ENCODE peak calls at places on chromosomes 7 and 10, in seven cellular contexts. L is GM12878, N is adrenal gland, P is suprapubic skin, K is heart left ventricle, C is tibial nerve, V is GM12891. A is an unnamed sample.

GRCh38 chr10:21978191-21978862 is 25.2 kb downstream of the DNAJC1 start:
- DNase-seq in L (no peak), N (no peak), P (no peak), K (no peak), C (no peak), V (no peak), A (no peak)

GRCh38 chr7:142308326-142308725 is 50.5 kb upstream of the PRSS58 start:
- DNase-seq in L (no peak), N (no peak), P (no peak), K (no peak), C (no peak), V (no peak), A (no peak)

GRCh38 chr10:100579261-100579660 is 43.5 kb downstream of the HIF1AN start:
- DNase-seq in L (no peak), N (no peak), P (no peak), K (no peak), C (no peak), V (no peak), A (no peak)

GRCh38 chr10:71982269-71983178 is 18.3 kb downstream of the CHST3 start:
- DNase-seq in L (no peak), N (no peak), P (no peak), K (no peak), C (no peak), V (no peak), A (no peak)

GRCh38 chr10:31582365-31583052 is 263.5 kb downstream of the ZEB1 start:
- DNase-seq in L (no peak), N (no peak), P (no peak), K (peak; percentile 30), C (no peak), V (no peak), A (no peak)

GRCh38 chr10:91023708-91024438 is 103.0 kb upstream of the ANKRD1 start:
- DNase-seq in L (no peak), N (no peak), P (no peak), K (no peak), C (peak; percentile 12), V (no peak), A (no peak)

GRCh38 chr10:117165557-117166419 is 27.7 kb upstream of the VAX1 start:
- DNase-seq in L (no peak), N (peak; percentile 42), P (peak; percentile 64), K (no peak), C (no peak), V (no peak), A (peak; percentile 56)

GRCh38 chr7:72017756-72018155 is 394.4 kb downstream of the CALN1 start:
- DNase-seq in L (no peak), N (no peak), P (no peak), K (no peak), C (no peak), V (no peak), A (no peak)

GRCh38 chr10:131738396-131738735 is 162.4 kb upstream of the PPP2R2D start:
- DNase-seq in L (no peak), N (no peak), P (peak; percentile 25), K (no peak), C (no peak), V (no peak), A (no peak)

GRCh38 chr7:17680026-17680425 is 260.3 kb downstream of the SNX13 start:
- DNase-seq in L (no peak), N (peak; percentile 57), P (peak; percentile 90), K (no peak), C (peak; percentile 65), V (no peak), A (no peak)

GRCh38 chr7:70380315-70381027 is 751.5 kb upstream of the GALNT17 start:
- DNase-seq in L (no peak), N (no peak), P (peak; percentile 66), K (peak; percentile 51), C (peak; percentile 44), V (no peak), A (no peak)

GRCh38 chr10:43222296-43222695 is 44.6 kb downstream of the RASGEF1A start:
- DNase-seq in L (no peak), N (no peak), P (peak; percentile 21), K (peak; percentile 13), C (no peak), V (no peak), A (no peak)

GRCh38 chr7:133015879-133016278 is 66.0 kb downstream of the CHCHD3 start:
- DNase-seq in L (no peak), N (no peak), P (no peak), K (no peak), C (no peak), V (no peak), A (no peak)

GRCh38 chr10:130558778-130559177 is 422.6 kb downstream of the GLRX3 start:
- DNase-seq in L (no peak), N (no peak), P (no peak), K (no peak), C (no peak), V (no peak), A (no peak)

GRCh38 chr7:2478800-2479199 is 2.6 kb upstream of the GRIFIN start:
- DNase-seq in L (no peak), N (no peak), P (no peak), K (peak; percentile 20), C (no peak), V (no peak), A (no peak)

GRCh38 chr7:9013940-9014339 is 580.5 kb downstream of the NXPH1 start:
- DNase-seq in L (no peak), N (no peak), P (no peak), K (no peak), C (no peak), V (no peak), A (no peak)

GRCh38 chr10:116831790-116832189 is 17.5 kb upstream of the ENO4 start:
- DNase-seq in L (no peak), N (no peak), P (no peak), K (no peak), C (no peak), V (no peak), A (no peak)

GRCh38 chr10:75982611-75983369 is 551.4 kb downstream of the LRMDA start:
- DNase-seq in L (no peak), N (peak; percentile 75), P (peak; percentile 77), K (no peak), C (peak; percentile 63), V (no peak), A (peak; percentile 60)

GRCh38 chr7:2307690-2308107 is 6.5 kb downstream of the SNX8 start:
- DNase-seq in L (peak; percentile 77), N (no peak), P (no peak), K (no peak), C (no peak), V (no peak), A (no peak)

GRCh38 chr7:22375359-22376048 is 18.6 kb upstream of the RAPGEF5 start:
- DNase-seq in L (no peak), N (no peak), P (no peak), K (no peak), C (no peak), V (no peak), A (no peak)

GRCh38 chr7:39904077-39904486 is 46.0 kb upstream of the CDK13 start:
- DNase-seq in L (no peak), N (no peak), P (no peak), K (no peak), C (no peak), V (no peak), A (no peak)

GRCh38 chr10:93471110-93471651 is 11.0 kb downstream of the MYOF start:
- DNase-seq in L (no peak), N (peak; percentile 60), P (no peak), K (no peak), C (no peak), V (no peak), A (no peak)

GRCh38 chr7:74289018-74289659 is at the start of gene CLIP2:
- DNase-seq in L (no peak), N (peak; percentile 81), P (peak; percentile 78), K (peak; percentile 87), C (peak; percentile 55), V (peak; percentile 87), A (peak; percentile 81)
- TF ChIP-seq POLR2A in L (peak; percentile 75), N (peak; percentile 74), P (no peak), K (peak; percentile 39), C (peak; percentile 45), V (no peak), A (peak; percentile 64)

GRCh38 chr7:150722403-150723065 is 6.1 kb downstream of the GIMAP1 start:
- DNase-seq in L (no peak), N (no peak), P (no peak), K (no peak), C (no peak), V (no peak), A (no peak)
- TF ChIP-seq POLR2A in L (no peak), N (no peak), P (no peak), K (no peak), C (no peak), V (no peak), A (no peak)

DNA sequence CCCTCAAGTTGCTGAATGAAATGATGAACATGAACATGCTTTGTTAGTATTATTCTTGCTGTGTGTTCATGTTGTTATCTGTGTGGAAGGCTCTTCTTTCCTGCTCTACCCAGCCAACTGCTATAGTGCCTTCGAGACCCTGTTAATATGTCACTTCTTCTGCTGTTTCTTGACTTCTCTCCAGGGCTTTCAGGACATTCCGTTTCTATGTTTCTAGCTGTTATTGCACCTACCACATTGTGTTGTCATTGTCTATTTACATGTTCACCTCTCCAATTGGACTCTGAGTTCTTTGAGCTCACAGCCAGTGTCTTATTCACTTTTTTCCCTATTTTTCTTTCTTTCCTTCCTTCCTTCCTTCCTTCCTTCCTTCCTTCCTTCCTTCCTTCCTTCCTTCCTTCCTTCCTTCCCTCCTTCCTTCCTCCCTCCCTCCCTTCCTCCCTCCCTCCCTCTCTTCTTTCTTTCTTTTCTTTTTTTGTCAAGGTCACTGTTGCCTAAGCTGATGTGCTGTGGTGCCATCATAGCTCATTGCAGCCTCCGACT is 40.4 kb downstream of the BAMBI start:
- DNase-seq in L (no peak), N (peak; percentile 35), P (no peak), K (no peak), C (no peak), V (no peak), A (no peak)
- TF ChIP-seq POLR2A in L (no peak), N (no peak), P (no peak), K (no peak), C (no peak), V (no peak), A (no peak)

GRCh38 chr7:12391922-12392615 is 11.6 kb downstream of the VWDE start:
- DNase-seq in L (no peak), N (no peak), P (no peak), K (no peak), C (no peak), V (no peak), A (no peak)

GRCh38 chr7:12385364-12385786 is 18.3 kb downstream of the VWDE start:
- DNase-seq in L (no peak), N (no peak), P (no peak), K (no peak), C (no peak), V (no peak), A (no peak)

GRCh38 chr7:12389089-12389700 is 14.5 kb downstream of the VWDE start:
- DNase-seq in L (no peak), N (peak; percentile 55), P (no peak), K (no peak), C (peak; percentile 19), V (no peak), A (peak; percentile 37)

DNA sequence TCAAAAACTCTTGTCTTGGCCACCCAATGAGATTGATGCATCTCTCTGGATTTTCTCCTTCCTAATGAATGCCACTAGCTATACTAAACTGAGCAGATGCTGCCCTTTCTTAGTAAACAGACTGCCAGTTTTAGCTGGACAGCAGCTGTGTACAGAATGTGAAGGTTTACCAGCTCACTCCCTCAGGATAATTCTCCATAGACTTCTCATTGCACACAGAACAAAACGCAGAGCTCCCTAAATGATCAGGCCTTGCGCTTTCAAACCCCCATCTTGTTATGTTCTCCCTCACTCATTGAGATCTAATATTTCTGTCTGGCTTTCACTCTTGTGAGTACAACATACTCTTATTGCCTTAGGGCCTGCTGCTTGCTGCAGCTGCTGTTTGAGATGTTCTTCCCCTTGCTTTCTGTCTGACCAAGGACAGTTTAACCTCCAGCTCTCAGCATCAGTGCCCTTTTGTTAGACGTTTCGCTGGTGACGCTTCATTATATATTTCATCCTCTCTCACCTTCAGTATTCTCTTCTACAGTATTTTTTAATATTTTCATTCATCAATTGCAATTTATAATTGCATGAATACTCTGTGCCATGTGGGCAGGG is 17.3 kb downstream of the VWDE start:
- DNase-seq in L (no peak), N (no peak), P (no peak), K (no peak), C (no peak), V (no peak), A (no peak)
- TF ChIP-seq POLR2A in L (no peak), N (no peak), P (no peak), K (no peak), C (no peak), V (no peak), A (no peak)

A was measured in body of pancreas.